ENCODE peak calls at places on chromosomes 1 and 21, in nine cellular contexts. One of them, this sample, is unnamed.

GRCh38 chr1:184002071-184002470 is 35.5 kb downstream of the COLGALT2 start:
- DNase-seq in glomerular endothelial cell: peak
- DNase-seq in neural crest cell: no peak
- DNase-seq in activated CD8-positive, alpha-beta memory T cell treated with anti-CD3 and anti-CD28 coated beads for 4 hours: no peak
- DNase-seq in body of pancreas: peak
- DNase-seq in NCI-H510A treated with DMSO at 0.1 percent for 48 hours: no peak
- DNase-seq in HT1080: peak
- DNase-seq in ELR: peak
- DNase-seq in activated naive CD4-positive, alpha-beta T cell treated with anti-CD3 and anti-CD28 coated beads, Interleukin-2, amount 10 ng/mL, durations not matched to agents 7 days and 5 days: no peak
- DNase-seq in this sample: no peak

GRCh38 chr1:220113136-220113695 is 19.3 kb downstream of the IARS2 start:
- DNase-seq in glomerular endothelial cell: no peak
- DNase-seq in neural crest cell: no peak
- DNase-seq in activated CD8-positive, alpha-beta memory T cell treated with anti-CD3 and anti-CD28 coated beads for 4 hours: no peak
- DNase-seq in body of pancreas: no peak
- DNase-seq in NCI-H510A treated with DMSO at 0.1 percent for 48 hours: peak
- DNase-seq in HT1080: no peak
- DNase-seq in ELR: peak
- DNase-seq in activated naive CD4-positive, alpha-beta T cell treated with anti-CD3 and anti-CD28 coated beads, Interleukin-2, amount 10 ng/mL, durations not matched to agents 7 days and 5 days: peak
- DNase-seq in this sample: no peak

GRCh38 chr1:203524152-203524551 is 30.2 kb downstream of the OPTC start:
- DNase-seq in glomerular endothelial cell: no peak
- DNase-seq in neural crest cell: no peak
- DNase-seq in activated CD8-positive, alpha-beta memory T cell treated with anti-CD3 and anti-CD28 coated beads for 4 hours: no peak
- DNase-seq in body of pancreas: no peak
- DNase-seq in NCI-H510A treated with DMSO at 0.1 percent for 48 hours: no peak
- DNase-seq in HT1080: no peak
- DNase-seq in ELR: no peak
- DNase-seq in activated naive CD4-positive, alpha-beta T cell treated with anti-CD3 and anti-CD28 coated beads, Interleukin-2, amount 10 ng/mL, durations not matched to agents 7 days and 5 days: no peak
- DNase-seq in this sample: no peak

GRCh38 chr1:67919714-67920113 is 86.4 kb upstream of the GNG12 start:
- DNase-seq in glomerular endothelial cell: no peak
- DNase-seq in neural crest cell: no peak
- DNase-seq in activated CD8-positive, alpha-beta memory T cell treated with anti-CD3 and anti-CD28 coated beads for 4 hours: no peak
- DNase-seq in body of pancreas: no peak
- DNase-seq in NCI-H510A treated with DMSO at 0.1 percent for 48 hours: no peak
- DNase-seq in HT1080: no peak
- DNase-seq in ELR: no peak
- DNase-seq in activated naive CD4-positive, alpha-beta T cell treated with anti-CD3 and anti-CD28 coated beads, Interleukin-2, amount 10 ng/mL, durations not matched to agents 7 days and 5 days: no peak
- DNase-seq in this sample: no peak

GRCh38 chr1:37035014-37035686 is 835 bp upstream of the GRIK3 start:
- DNase-seq in glomerular endothelial cell: no peak
- DNase-seq in neural crest cell: no peak
- DNase-seq in activated CD8-positive, alpha-beta memory T cell treated with anti-CD3 and anti-CD28 coated beads for 4 hours: no peak
- DNase-seq in body of pancreas: no peak
- DNase-seq in NCI-H510A treated with DMSO at 0.1 percent for 48 hours: no peak
- DNase-seq in HT1080: no peak
- DNase-seq in ELR: no peak
- DNase-seq in activated naive CD4-positive, alpha-beta T cell treated with anti-CD3 and anti-CD28 coated beads, Interleukin-2, amount 10 ng/mL, durations not matched to agents 7 days and 5 days: no peak
- DNase-seq in this sample: no peak

GRCh38 chr1:154964359-154964758 is 2.8 kb upstream of the PYGO2 start:
- DNase-seq in glomerular endothelial cell: no peak
- DNase-seq in neural crest cell: no peak
- DNase-seq in activated CD8-positive, alpha-beta memory T cell treated with anti-CD3 and anti-CD28 coated beads for 4 hours: no peak
- DNase-seq in body of pancreas: no peak
- DNase-seq in NCI-H510A treated with DMSO at 0.1 percent for 48 hours: no peak
- DNase-seq in HT1080: no peak
- DNase-seq in ELR: no peak
- DNase-seq in activated naive CD4-positive, alpha-beta T cell treated with anti-CD3 and anti-CD28 coated beads, Interleukin-2, amount 10 ng/mL, durations not matched to agents 7 days and 5 days: no peak
- DNase-seq in this sample: no peak

GRCh38 chr1:89844236-89844807 is 23.5 kb downstream of the LRRC8D start:
- DNase-seq in glomerular endothelial cell: no peak
- DNase-seq in neural crest cell: no peak
- DNase-seq in activated CD8-positive, alpha-beta memory T cell treated with anti-CD3 and anti-CD28 coated beads for 4 hours: peak
- DNase-seq in body of pancreas: no peak
- DNase-seq in NCI-H510A treated with DMSO at 0.1 percent for 48 hours: no peak
- DNase-seq in HT1080: no peak
- DNase-seq in ELR: peak
- DNase-seq in activated naive CD4-positive, alpha-beta T cell treated with anti-CD3 and anti-CD28 coated beads, Interleukin-2, amount 10 ng/mL, durations not matched to agents 7 days and 5 days: peak
- DNase-seq in this sample: no peak

GRCh38 chr1:198564716-198565115 is 24.2 kb upstream of the ATP6V1G3 start:
- DNase-seq in glomerular endothelial cell: no peak
- DNase-seq in neural crest cell: no peak
- DNase-seq in activated CD8-positive, alpha-beta memory T cell treated with anti-CD3 and anti-CD28 coated beads for 4 hours: no peak
- DNase-seq in body of pancreas: no peak
- DNase-seq in NCI-H510A treated with DMSO at 0.1 percent for 48 hours: no peak
- DNase-seq in HT1080: no peak
- DNase-seq in ELR: no peak
- DNase-seq in activated naive CD4-positive, alpha-beta T cell treated with anti-CD3 and anti-CD28 coated beads, Interleukin-2, amount 10 ng/mL, durations not matched to agents 7 days and 5 days: peak
- DNase-seq in this sample: no peak

GRCh38 chr21:35933466-35933865 is 126.9 kb downstream of the SETD4 start:
- DNase-seq in glomerular endothelial cell: peak
- DNase-seq in neural crest cell: no peak
- DNase-seq in activated CD8-positive, alpha-beta memory T cell treated with anti-CD3 and anti-CD28 coated beads for 4 hours: no peak
- DNase-seq in body of pancreas: no peak
- DNase-seq in NCI-H510A treated with DMSO at 0.1 percent for 48 hours: no peak
- DNase-seq in HT1080: peak
- DNase-seq in ELR: peak
- DNase-seq in activated naive CD4-positive, alpha-beta T cell treated with anti-CD3 and anti-CD28 coated beads, Interleukin-2, amount 10 ng/mL, durations not matched to agents 7 days and 5 days: no peak
- DNase-seq in this sample: no peak

GRCh38 chr1:222996307-222996983 is 146.6 kb downstream of the TLR5 start:
- DNase-seq in glomerular endothelial cell: peak
- DNase-seq in neural crest cell: no peak
- DNase-seq in activated CD8-positive, alpha-beta memory T cell treated with anti-CD3 and anti-CD28 coated beads for 4 hours: no peak
- DNase-seq in body of pancreas: no peak
- DNase-seq in NCI-H510A treated with DMSO at 0.1 percent for 48 hours: no peak
- DNase-seq in HT1080: peak
- DNase-seq in ELR: no peak
- DNase-seq in activated naive CD4-positive, alpha-beta T cell treated with anti-CD3 and anti-CD28 coated beads, Interleukin-2, amount 10 ng/mL, durations not matched to agents 7 days and 5 days: no peak
- DNase-seq in this sample: no peak

GRCh38 chr1:60386259-60386658 is 312.7 kb upstream of the C1orf87 start:
- DNase-seq in glomerular endothelial cell: no peak
- DNase-seq in neural crest cell: no peak
- DNase-seq in activated CD8-positive, alpha-beta memory T cell treated with anti-CD3 and anti-CD28 coated beads for 4 hours: no peak
- DNase-seq in body of pancreas: no peak
- DNase-seq in NCI-H510A treated with DMSO at 0.1 percent for 48 hours: no peak
- DNase-seq in HT1080: no peak
- DNase-seq in ELR: no peak
- DNase-seq in activated naive CD4-positive, alpha-beta T cell treated with anti-CD3 and anti-CD28 coated beads, Interleukin-2, amount 10 ng/mL, durations not matched to agents 7 days and 5 days: no peak
- DNase-seq in this sample: no peak

GRCh38 chr1:28640766-28641165 is 2.1 kb downstream of the TAF12 start:
- DNase-seq in glomerular endothelial cell: no peak
- DNase-seq in neural crest cell: no peak
- DNase-seq in activated CD8-positive, alpha-beta memory T cell treated with anti-CD3 and anti-CD28 coated beads for 4 hours: no peak
- DNase-seq in body of pancreas: no peak
- DNase-seq in NCI-H510A treated with DMSO at 0.1 percent for 48 hours: no peak
- DNase-seq in HT1080: peak
- DNase-seq in ELR: peak
- DNase-seq in activated naive CD4-positive, alpha-beta T cell treated with anti-CD3 and anti-CD28 coated beads, Interleukin-2, amount 10 ng/mL, durations not matched to agents 7 days and 5 days: peak
- DNase-seq in this sample: no peak

GRCh38 chr1:177170756-177171535 is at the start of gene BRINP2:
- DNase-seq in glomerular endothelial cell: no peak
- DNase-seq in neural crest cell: peak
- DNase-seq in activated CD8-positive, alpha-beta memory T cell treated with anti-CD3 and anti-CD28 coated beads for 4 hours: no peak
- DNase-seq in body of pancreas: peak
- DNase-seq in NCI-H510A treated with DMSO at 0.1 percent for 48 hours: peak
- DNase-seq in HT1080: peak
- DNase-seq in ELR: peak
- DNase-seq in activated naive CD4-positive, alpha-beta T cell treated with anti-CD3 and anti-CD28 coated beads, Interleukin-2, amount 10 ng/mL, durations not matched to agents 7 days and 5 days: no peak
- DNase-seq in this sample: peak

This sample was measured in SK-N-DZ.